ENCODE peak calls at places on chromosome 9, in four cellular contexts. One of them, this sample, is unnamed.

GRCh38 chr9:93072383-93072795 is 13.9 kb downstream of the SUSD3 start:
- DNase-seq in IMR-90: peak; percentile 68
- DNase-seq in H1: no peak
- DNase-seq in mesendoderm: no peak
- DNase-seq in this sample: no peak

GRCh38 chr9:2151171-2151570 is 136.0 kb downstream of the SMARCA2 start:
- DNase-seq in IMR-90: no peak
- DNase-seq in H1: no peak
- DNase-seq in mesendoderm: no peak
- DNase-seq in this sample: no peak

GRCh38 chr9:35829084-35829763 is at the start of gene TMEM8B:
- DNase-seq in IMR-90: peak; percentile 83
- DNase-seq in H1: no peak
- DNase-seq in mesendoderm: peak; percentile 96
- DNase-seq in this sample: peak; percentile 97

GRCh38 chr9:86795047-86795437 is 152.3 kb downstream of the GAS1 start:
- DNase-seq in IMR-90: no peak
- DNase-seq in H1: no peak
- DNase-seq in mesendoderm: no peak
- DNase-seq in this sample: no peak

GRCh38 chr9:70405808-70406445 is 8.5 kb downstream of the KLF9 start:
- DNase-seq in IMR-90: no peak
- DNase-seq in H1: no peak
- DNase-seq in mesendoderm: peak; percentile 17
- DNase-seq in this sample: no peak

GRCh38 chr9:6433405-6433804 is 20.4 kb downstream of the UHRF2 start:
- DNase-seq in IMR-90: peak; percentile 76
- DNase-seq in H1: no peak
- DNase-seq in mesendoderm: no peak
- DNase-seq in this sample: no peak

GRCh38 chr9:85600675-85601263 is 141.0 kb downstream of the AGTPBP1 start:
- DNase-seq in IMR-90: no peak
- DNase-seq in H1: peak; percentile 46
- DNase-seq in mesendoderm: peak; percentile 90
- DNase-seq in this sample: peak; percentile 83

GRCh38 chr9:22037954-22038690 is 29.0 kb upstream of the CDKN2B start:
- DNase-seq in IMR-90: peak; percentile 47
- DNase-seq in H1: no peak
- DNase-seq in mesendoderm: no peak
- DNase-seq in this sample: no peak

GRCh38 chr9:15182755-15183154 is 124.3 kb downstream of the TTC39B start:
- DNase-seq in IMR-90: no peak
- DNase-seq in H1: no peak
- DNase-seq in mesendoderm: no peak
- DNase-seq in this sample: no peak

GRCh38 chr9:5559659-5560058 is 49.3 kb downstream of the PDCD1LG2 start:
- DNase-seq in IMR-90: no peak
- DNase-seq in H1: no peak
- DNase-seq in mesendoderm: no peak
- DNase-seq in this sample: no peak

GRCh38 chr9:126126807-126127206 is 199.8 kb upstream of the MVB12B start:
- DNase-seq in IMR-90: no peak
- DNase-seq in H1: no peak
- DNase-seq in mesendoderm: no peak
- DNase-seq in this sample: peak; percentile 15

GRCh38 chr9:3578786-3579185 is 53.0 kb upstream of the RFX3 start:
- DNase-seq in IMR-90: peak; percentile 72
- DNase-seq in H1: no peak
- DNase-seq in mesendoderm: no peak
- DNase-seq in this sample: no peak

GRCh38 chr9:1238407-1238806 is 188.2 kb downstream of the DMRT2 start:
- DNase-seq in IMR-90: no peak
- DNase-seq in H1: no peak
- DNase-seq in mesendoderm: no peak
- DNase-seq in this sample: no peak

GRCh38 chr9:85192750-85193149 is 523.2 kb downstream of the NTRK2 start:
- DNase-seq in IMR-90: no peak
- DNase-seq in H1: no peak
- DNase-seq in mesendoderm: no peak
- DNase-seq in this sample: no peak

GRCh38 chr9:10396641-10397040 is 216.2 kb downstream of the PTPRD start:
- DNase-seq in IMR-90: no peak
- DNase-seq in H1: no peak
- DNase-seq in mesendoderm: no peak
- DNase-seq in this sample: no peak

GRCh38 chr9:131129183-131129582 is 3.8 kb downstream of the NUP214 start:
- DNase-seq in IMR-90: no peak
- DNase-seq in H1: no peak
- DNase-seq in mesendoderm: no peak
- DNase-seq in this sample: no peak

GRCh38 chr9:70679845-70680244 is 265.4 kb upstream of the KLF9 start:
- DNase-seq in IMR-90: peak; percentile 1
- DNase-seq in H1: no peak
- DNase-seq in mesendoderm: no peak
- DNase-seq in this sample: no peak

GRCh38 chr9:115057559-115057958 is 60.4 kb downstream of the TNC start:
- DNase-seq in IMR-90: peak; percentile 60
- DNase-seq in H1: no peak
- DNase-seq in mesendoderm: peak; percentile 28
- DNase-seq in this sample: no peak

GRCh38 chr9:110969971-110970381 is 68.3 kb downstream of the LPAR1 start:
- DNase-seq in IMR-90: peak; percentile 85
- DNase-seq in H1: no peak
- DNase-seq in mesendoderm: no peak
- DNase-seq in this sample: no peak

GRCh38 chr9:101791938-101792337 is 53.5 kb upstream of the GRIN3A start:
- DNase-seq in IMR-90: no peak
- DNase-seq in H1: peak; percentile 21
- DNase-seq in mesendoderm: peak; percentile 77
- DNase-seq in this sample: peak; percentile 80

GRCh38 chr9:132090771-132091170 is 11.1 kb upstream of the MED27 start:
- DNase-seq in IMR-90: no peak
- DNase-seq in H1: no peak
- DNase-seq in mesendoderm: no peak
- DNase-seq in this sample: no peak

GRCh38 chr9:26892251-26893029 is at the start of gene CAAP1:
- DNase-seq in IMR-90: peak; percentile 92
- DNase-seq in H1: peak; percentile 65
- DNase-seq in mesendoderm: peak; percentile 96
- DNase-seq in this sample: peak; percentile 93

GRCh38 chr9:2583308-2584013 is 38.1 kb upstream of the VLDLR start:
- DNase-seq in IMR-90: no peak
- DNase-seq in H1: no peak
- DNase-seq in mesendoderm: no peak
- DNase-seq in this sample: no peak

GRCh38 chr9:81559741-81560140 is 129.6 kb downstream of the TLE1 start:
- DNase-seq in IMR-90: peak; percentile 95
- DNase-seq in H1: no peak
- DNase-seq in mesendoderm: peak; percentile 88
- DNase-seq in this sample: no peak

GRCh38 chr9:107488400-107489143 is 997 bp downstream of the KLF4 start:
- DNase-seq in IMR-90: peak; percentile 49
- DNase-seq in H1: no peak
- DNase-seq in mesendoderm: peak; percentile 42
- DNase-seq in this sample: peak; percentile 50

GRCh38 chr9:75960561-75960960 is 70.1 kb downstream of the PCSK5 start:
- DNase-seq in IMR-90: no peak
- DNase-seq in H1: no peak
- DNase-seq in mesendoderm: no peak
- DNase-seq in this sample: no peak
- H4K5ac ChIP-seq in IMR-90: no peak overlapping the region
- H4K5ac ChIP-seq in H1: no peak overlapping the region
- H4K5ac ChIP-seq in mesendoderm: no peak overlapping the region
- H4K5ac ChIP-seq in this sample: no peak overlapping the region

GRCh38 chr9:133148351-133149129 is 15.2 kb downstream of the GBGT1 start:
- DNase-seq in IMR-90: peak; percentile 38
- DNase-seq in H1: no peak
- DNase-seq in mesendoderm: peak; percentile 50
- DNase-seq in this sample: no peak

GRCh38 chr9:133151041-133151440 is 12.7 kb downstream of the GBGT1 start:
- DNase-seq in IMR-90: no peak
- DNase-seq in H1: no peak
- DNase-seq in mesendoderm: no peak
- DNase-seq in this sample: no peak

GRCh38 chr9:133151601-133152525 is 11.9 kb downstream of the GBGT1 start:
- DNase-seq in IMR-90: no peak
- DNase-seq in H1: no peak
- DNase-seq in mesendoderm: no peak
- DNase-seq in this sample: no peak

GRCh38 chr9:133147412-133148271 is 16.1 kb downstream of the GBGT1 start:
- DNase-seq in IMR-90: peak; percentile 32
- DNase-seq in H1: peak; percentile 58
- DNase-seq in mesendoderm: peak; percentile 95
- DNase-seq in this sample: peak; percentile 91

DNA sequence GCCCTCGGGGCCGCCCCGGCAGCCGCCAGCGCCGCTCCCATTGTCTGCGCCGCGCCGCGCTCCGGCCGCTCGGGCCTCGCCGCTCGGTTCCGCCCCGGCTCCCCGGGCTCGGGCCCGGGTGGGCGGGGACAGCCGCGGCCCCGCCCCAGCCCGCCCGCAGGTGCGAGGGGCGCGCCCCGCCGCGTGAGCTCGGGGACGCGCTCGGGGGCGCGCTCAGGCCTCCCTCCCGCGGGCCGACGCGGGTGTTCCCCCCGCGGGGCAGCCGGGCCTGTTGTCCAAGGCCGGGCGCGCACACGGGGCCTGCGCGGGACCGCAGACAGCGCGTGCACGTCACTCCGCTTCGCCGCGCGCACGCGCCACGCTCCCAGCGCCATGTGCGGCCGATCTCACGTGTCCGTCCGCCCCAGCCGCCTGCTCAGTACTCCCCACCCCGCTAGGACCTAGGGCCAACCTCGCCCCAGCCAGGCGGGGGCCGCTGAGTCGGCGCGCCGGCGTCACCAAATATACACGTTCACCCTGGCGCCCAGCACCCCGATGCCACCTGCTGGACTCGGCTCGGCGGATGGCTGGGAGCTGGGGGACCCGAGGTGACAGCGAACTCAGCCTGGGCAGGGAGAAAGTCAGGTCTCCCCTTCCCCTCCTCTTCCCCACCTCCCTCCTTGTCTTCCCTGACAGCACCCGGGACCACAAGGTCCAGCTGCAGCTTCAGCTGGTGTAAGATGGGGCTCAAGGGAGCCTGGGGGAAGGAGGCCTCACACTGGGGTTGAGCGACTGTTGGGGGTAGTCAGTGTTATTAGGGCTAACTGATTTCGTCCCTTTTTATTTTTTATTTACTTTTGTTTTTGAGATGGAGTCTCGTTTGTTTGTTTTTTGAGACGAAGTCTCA is 14.3 kb downstream of the GBGT1 start:
- DNase-seq in IMR-90: peak; percentile 88
- DNase-seq in H1: peak; percentile 73
- DNase-seq in mesendoderm: peak; percentile 92
- DNase-seq in this sample: peak; percentile 89
- H3K23ac ChIP-seq in IMR-90: peak overlapping the region; percentile 77
- H3K23ac ChIP-seq in H1: no peak overlapping the region
- H3K23ac ChIP-seq in mesendoderm: peak overlapping the region; percentile 80
- H3K23ac ChIP-seq in this sample: no peak overlapping the region

DNA sequence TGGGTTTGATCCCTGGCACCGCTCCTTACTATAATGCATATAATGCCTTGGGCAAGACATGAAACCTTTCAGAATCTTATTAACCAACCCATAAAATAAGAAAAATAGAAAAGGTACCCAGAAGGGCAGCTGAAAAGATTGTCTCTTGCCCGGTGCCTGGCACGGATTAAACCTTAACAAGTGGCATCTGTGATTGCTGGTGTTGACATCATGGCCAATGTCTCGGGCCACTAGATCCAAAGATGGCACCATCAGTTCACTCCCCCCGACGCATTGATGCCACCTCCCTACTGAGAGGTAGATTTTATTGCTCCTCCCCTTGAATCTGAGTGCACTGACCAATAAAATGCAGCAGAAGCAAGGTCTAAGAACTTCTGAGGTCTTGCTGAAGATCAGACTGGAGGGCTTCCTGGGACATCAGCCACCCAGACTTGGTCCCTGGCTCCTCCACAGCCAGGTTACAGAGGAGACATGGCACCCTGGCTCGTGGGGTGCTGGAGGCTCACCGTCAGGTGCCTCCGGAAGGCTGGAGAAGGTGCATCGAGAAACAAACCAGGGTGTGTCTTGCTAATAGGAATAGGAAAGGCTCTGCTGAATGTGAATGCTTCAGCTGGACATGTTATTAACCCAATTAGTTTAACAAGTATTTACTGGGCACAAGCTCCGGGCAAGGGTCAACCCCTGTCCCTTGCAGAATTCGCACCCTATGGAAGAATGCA is 80.0 kb upstream of the COL5A1 start:
- DNase-seq in IMR-90: no peak
- DNase-seq in H1: no peak
- DNase-seq in mesendoderm: no peak
- DNase-seq in this sample: no peak
- H4K5ac ChIP-seq in IMR-90: no peak overlapping the region
- H4K5ac ChIP-seq in H1: no peak overlapping the region
- H4K5ac ChIP-seq in mesendoderm: no peak overlapping the region
- H4K5ac ChIP-seq in this sample: no peak overlapping the region

GRCh38 chr9:100352727-100353505 is at the start of gene TEX10:
- DNase-seq in IMR-90: peak; percentile 81
- DNase-seq in H1: peak; percentile 75
- DNase-seq in mesendoderm: peak; percentile 94
- DNase-seq in this sample: peak; percentile 94
- H3K23ac ChIP-seq in IMR-90: peak within 1 kb of the TSS; percentile 69
- H3K23ac ChIP-seq in H1: no peak within 1 kb of the TSS
- H3K23ac ChIP-seq in mesendoderm: no peak within 1 kb of the TSS
- H3K23ac ChIP-seq in this sample: no peak within 1 kb of the TSS

GRCh38 chr9:121859646-121860045 is 208.2 kb downstream of the DAB2IP start:
- DNase-seq in IMR-90: no peak
- DNase-seq in H1: no peak
- DNase-seq in mesendoderm: no peak
- DNase-seq in this sample: no peak

GRCh38 chr9:121862371-121862970 is 211.0 kb downstream of the DAB2IP start:
- DNase-seq in IMR-90: no peak
- DNase-seq in H1: no peak
- DNase-seq in mesendoderm: no peak
- DNase-seq in this sample: no peak

GRCh38 chr9:121861501-121862180 is 210.2 kb downstream of the DAB2IP start:
- DNase-seq in IMR-90: no peak
- DNase-seq in H1: no peak
- DNase-seq in mesendoderm: peak; percentile 79
- DNase-seq in this sample: peak; percentile 74

GRCh38 chr9:121860213-121860612 is 208.8 kb downstream of the DAB2IP start:
- DNase-seq in IMR-90: no peak
- DNase-seq in H1: no peak
- DNase-seq in mesendoderm: peak; percentile 46
- DNase-seq in this sample: no peak

DNA sequence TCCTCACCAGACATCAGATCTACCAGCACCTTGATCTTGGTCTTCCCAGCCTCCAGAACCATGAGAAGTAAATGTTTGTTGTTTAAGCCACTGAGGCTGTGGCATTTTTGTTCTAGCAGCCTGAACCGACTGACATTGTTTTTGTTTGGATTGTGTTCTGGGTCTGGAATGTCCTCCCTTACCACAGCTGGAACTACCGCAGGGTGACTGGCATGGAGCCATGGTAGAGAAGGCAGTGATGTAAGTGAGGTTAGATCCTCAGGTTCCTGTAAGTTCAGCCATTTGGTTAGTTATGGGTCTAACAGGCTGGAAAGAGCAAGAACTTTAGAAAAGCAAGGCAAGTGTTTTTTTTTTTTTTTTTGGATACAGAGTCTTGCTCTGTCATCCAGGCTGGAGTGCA is 209.3 kb downstream of the DAB2IP start:
- DNase-seq in IMR-90: peak; percentile 90
- DNase-seq in H1: no peak
- DNase-seq in mesendoderm: no peak
- DNase-seq in this sample: no peak
- H4K5ac ChIP-seq in IMR-90: no peak overlapping the region
- H4K5ac ChIP-seq in H1: no peak overlapping the region
- H4K5ac ChIP-seq in mesendoderm: no peak overlapping the region
- H4K5ac ChIP-seq in this sample: no peak overlapping the region

This sample was measured in H9.